ENCODE peak calls at places on chromosomes 11 and 22, in six cellular contexts. G is HEK293T; P is CD8-positive, alpha-beta memory T cell; O is stimulated activated CD8-positive, alpha-beta memory T cell treated with anti-CD3 and anti-CD28 coated beads, Interleukin-7, amount 100 ng/mL, for 24 hours; D is stimulated activated effector memory CD8-positive, alpha-beta T cell treated with anti-CD3 and anti-CD28 coated beads, Interleukin-12 subunit alpha, Interleukin-12 subunit beta, amount 100 ng/mL, for 72 hours; N is renal cortical epithelial cell. I is an unnamed sample.

GRCh38 chr11:68153742-68154141 is 32.6 kb upstream of the CHKA start:
- DNase-seq in N (no peak), O (no peak), D (no peak), G (no peak), P (no peak), I (no peak)

GRCh38 chr22:30181459-30182353 is 64.9 kb downstream of the LIF start:
- DNase-seq in P (no peak), D (no peak), N (no peak), O (no peak), G (no peak), I (no peak)

GRCh38 chr11:35786918-35787557 is 124.5 kb downstream of the TRIM44 start:
- DNase-seq in D (no peak), G (no peak), N (peak; percentile 42), P (no peak), O (no peak), I (peak; percentile 26)

GRCh38 chr11:45881708-45882368 is 3.6 kb upstream of the MAPK8IP1 start:
- DNase-seq in P (no peak), G (no peak), D (no peak), O (no peak), N (peak; percentile 63), I (peak; percentile 33)

GRCh38 chr22:40067639-40068038 is 72.9 kb downstream of the FAM83F start:
- DNase-seq in O (no peak), G (no peak), P (no peak), D (no peak), N (no peak), I (no peak)

GRCh38 chr11:117837070-117837776 is 12.7 kb upstream of the FXYD2 start:
- DNase-seq in O (no peak), D (no peak), P (no peak), N (peak; percentile 60), G (no peak), I (peak; percentile 59)

GRCh38 chr22:28802595-28803087 is 2.3 kb upstream of the XBP1 start:
- DNase-seq in O (no peak), G (peak; percentile 33), P (no peak), N (no peak), D (no peak), I (no peak)

GRCh38 chr11:133966924-133967598 is 10.3 kb upstream of the IGSF9B start:
- DNase-seq in O (peak; percentile 59), G (no peak), N (no peak), D (peak; percentile 70), P (peak; percentile 47), I (peak; percentile 9)

GRCh38 chr11:101436511-101437142 is 147.2 kb downstream of the TRPC6 start:
- DNase-seq in N (peak; percentile 52), O (no peak), G (peak; percentile 41), D (no peak), P (no peak), I (peak; percentile 39)

GRCh38 chr11:126917531-126918204 is 82.9 kb downstream of the KIRREL3 start:
- DNase-seq in P (no peak), D (peak; percentile 48), N (peak; percentile 100), G (no peak), O (no peak), I (peak; percentile 99)

GRCh38 chr11:58625826-58626460 is 3.5 kb downstream of the CNTF start:
- DNase-seq in P (no peak), G (no peak), N (peak; percentile 99), D (no peak), O (no peak), I (peak; percentile 91)

GRCh38 chr22:46001426-46002106 is 24.6 kb upstream of the WNT7B start:
- DNase-seq in G (no peak), D (no peak), N (no peak), P (no peak), O (no peak), I (no peak)

GRCh38 chr11:68693484-68693882 is 9.1 kb downstream of the GAL start:
- DNase-seq in N (no peak), G (no peak), P (no peak), O (no peak), D (no peak), I (no peak)

GRCh38 chr22:44256860-44257560 is 55.7 kb downstream of the SHISAL1 start:
- DNase-seq in G (no peak), N (no peak), D (no peak), P (no peak), O (no peak), I (no peak)

GRCh38 chr22:27183474-27183873 is 526.1 kb downstream of the MIAT start:
- DNase-seq in N (no peak), P (no peak), G (no peak), O (no peak), D (no peak), I (no peak)

GRCh38 chr22:21937041-21937820 is 15.4 kb downstream of the PPM1F start:
- DNase-seq in D (no peak), O (no peak), G (no peak), P (no peak), N (peak; percentile 15), I (peak; percentile 82)

GRCh38 chr11:113664069-113664980 is 41.8 kb downstream of the TMPRSS5 start:
- DNase-seq in G (no peak), D (no peak), O (no peak), P (no peak), N (peak; percentile 93), I (peak; percentile 95)

GRCh38 chr11:3840289-3840869 is 380 bp downstream of the RHOG start:
- DNase-seq in N (no peak), D (peak; percentile 69), P (peak; percentile 29), O (no peak), G (no peak), I (no peak)

GRCh38 chr11:29333993-29334780 is 682.6 kb downstream of the KCNA4 start:
- DNase-seq in P (no peak), D (no peak), G (peak; percentile 36), O (no peak), N (peak; percentile 73), I (peak; percentile 82)

GRCh38 chr11:40754297-40754696 is 705.2 kb downstream of the LRRC4C start:
- DNase-seq in D (no peak), O (no peak), P (no peak), G (no peak), N (no peak), I (no peak)

GRCh38 chr22:19832476-19833108 is 22.1 kb downstream of the GNB1L start:
- DNase-seq in O (no peak), P (no peak), N (no peak), D (no peak), G (no peak), I (no peak)

GRCh38 chr11:35145249-35145648 is 6.3 kb downstream of the CD44 start:
- DNase-seq in N (no peak), D (peak; percentile 95), G (no peak), P (peak; percentile 27), O (no peak), I (peak; percentile 62)

GRCh38 chr22:37229805-37230672 is 14.0 kb downstream of the RAC2 start:
- DNase-seq in N (no peak), O (peak; percentile 80), G (no peak), P (peak; percentile 87), D (peak; percentile 90), I (peak; percentile 43)

GRCh38 chr11:79021601-79022000 is 419.2 kb downstream of the TENM4 start:
- DNase-seq in P (no peak), N (no peak), G (no peak), O (no peak), D (no peak), I (peak; percentile 4)

GRCh38 chr11:88332851-88333250 is 4.7 kb downstream of the CTSC start:
- DNase-seq in N (no peak), G (no peak), D (no peak), P (no peak), O (no peak), I (no peak)

GRCh38 chr22:43789452-43789851 is 22.7 kb downstream of the EFCAB6 start:
- DNase-seq in P (no peak), N (peak; percentile 97), O (no peak), G (no peak), D (no peak), I (peak; percentile 98)

GRCh38 chr11:74466916-74467885 is at the start of gene KCNE3:
- DNase-seq in O (no peak), G (no peak), P (no peak), D (no peak), N (peak; percentile 9), I (peak; percentile 44)

GRCh38 chr11:119608201-119608600 is 120.8 kb downstream of the NECTIN1 start:
- DNase-seq in G (no peak), P (no peak), D (no peak), N (no peak), O (no peak), I (no peak)

GRCh38 chr11:121226415-121227263 is 65.9 kb upstream of the SC5D start:
- DNase-seq in O (no peak), N (no peak), D (no peak), P (no peak), G (no peak), I (peak; percentile 36)

GRCh38 chr11:77197626-77198320 is 69.7 kb downstream of the MYO7A start:
- DNase-seq in P (no peak), G (no peak), N (no peak), O (no peak), D (no peak), I (no peak)

I was measured in kidney tubule cell.